ENCODE peak calls at places on chromosomes 12 and 14, in five cellular contexts. One of them, this sample, is unnamed.

GRCh38 chr12:63276537-63277365 is 125.8 kb upstream of the AVPR1A start:
- DNase-seq in H9: peak
- DNase-seq in IMR-90: peak
- DNase-seq in neuronal stem cell: peak
- DNase-seq in H1: peak
- DNase-seq in this sample: peak

GRCh38 chr14:74474376-74474775 is 18.7 kb downstream of the NPC2 start:
- DNase-seq in neuronal stem cell: no peak
- DNase-seq in IMR-90: no peak
- DNase-seq in H9: no peak
- DNase-seq in H1: no peak
- DNase-seq in this sample: no peak

GRCh38 chr12:52903285-52903854 is 1.5 kb downstream of the KRT8 start:
- DNase-seq in neuronal stem cell: peak
- DNase-seq in IMR-90: peak
- DNase-seq in H9: peak
- DNase-seq in H1: peak
- DNase-seq in this sample: peak

GRCh38 chr12:30707628-30708342 is 12.1 kb upstream of the IPO8 start:
- DNase-seq in H1: no peak
- DNase-seq in H9: no peak
- DNase-seq in neuronal stem cell: no peak
- DNase-seq in IMR-90: no peak
- DNase-seq in this sample: no peak

GRCh38 chr12:124006582-124007170 is 33.7 kb downstream of the ZNF664 start:
- DNase-seq in IMR-90: no peak
- DNase-seq in H9: no peak
- DNase-seq in H1: no peak
- DNase-seq in neuronal stem cell: no peak
- DNase-seq in this sample: no peak

GRCh38 chr14:71344506-71344905 is 437.2 kb downstream of the PCNX1 start:
- DNase-seq in neuronal stem cell: no peak
- DNase-seq in H1: no peak
- DNase-seq in IMR-90: no peak
- DNase-seq in H9: no peak
- DNase-seq in this sample: no peak

GRCh38 chr14:39974036-39974435 is 541.8 kb upstream of the FBXO33 start:
- DNase-seq in neuronal stem cell: no peak
- DNase-seq in H1: no peak
- DNase-seq in H9: no peak
- DNase-seq in IMR-90: no peak
- DNase-seq in this sample: no peak

GRCh38 chr12:50033317-50033679 is 8.0 kb upstream of the RACGAP1 start:
- DNase-seq in IMR-90: no peak
- DNase-seq in neuronal stem cell: no peak
- DNase-seq in H9: no peak
- DNase-seq in H1: no peak
- DNase-seq in this sample: no peak

GRCh38 chr12:118052324-118053070 is 8.5 kb downstream of the WSB2 start:
- DNase-seq in H1: no peak
- DNase-seq in IMR-90: peak
- DNase-seq in neuronal stem cell: no peak
- DNase-seq in H9: peak
- DNase-seq in this sample: peak

GRCh38 chr12:32437095-32437515 is 37.7 kb downstream of the FGD4 start:
- DNase-seq in H9: no peak
- DNase-seq in neuronal stem cell: no peak
- DNase-seq in H1: no peak
- DNase-seq in IMR-90: peak
- DNase-seq in this sample: peak

GRCh38 chr12:116628989-116629388 is 69.8 kb downstream of the MAP1LC3B2 start:
- DNase-seq in neuronal stem cell: no peak
- DNase-seq in H9: no peak
- DNase-seq in H1: no peak
- DNase-seq in IMR-90: no peak
- DNase-seq in this sample: no peak

GRCh38 chr12:55721601-55722213 is 1.5 kb downstream of the RDH5 start:
- DNase-seq in H9: no peak
- DNase-seq in H1: no peak
- DNase-seq in IMR-90: no peak
- DNase-seq in neuronal stem cell: no peak
- DNase-seq in this sample: peak

GRCh38 chr12:1844223-1844622 is 23.9 kb downstream of the LRTM2 start:
- DNase-seq in IMR-90: no peak
- DNase-seq in neuronal stem cell: no peak
- DNase-seq in H1: peak
- DNase-seq in H9: peak
- DNase-seq in this sample: no peak

GRCh38 chr12:3091030-3091304 is 13.8 kb downstream of the TSPAN9 start:
- DNase-seq in H9: no peak
- DNase-seq in neuronal stem cell: no peak
- DNase-seq in IMR-90: no peak
- DNase-seq in H1: no peak
- DNase-seq in this sample: no peak

GRCh38 chr12:13817131-13817530 is 164.3 kb downstream of the GRIN2B start:
- DNase-seq in H9: no peak
- DNase-seq in IMR-90: no peak
- DNase-seq in neuronal stem cell: no peak
- DNase-seq in H1: no peak
- DNase-seq in this sample: peak

GRCh38 chr14:88974991-88975835 is 150.8 kb downstream of the TTC8 start:
- DNase-seq in H9: no peak
- DNase-seq in H1: no peak
- DNase-seq in IMR-90: no peak
- DNase-seq in neuronal stem cell: no peak
- DNase-seq in this sample: no peak

GRCh38 chr14:75258079-75258802 is 20.4 kb upstream of the FOS start:
- DNase-seq in H1: no peak
- DNase-seq in neuronal stem cell: no peak
- DNase-seq in IMR-90: peak
- DNase-seq in H9: no peak
- DNase-seq in this sample: peak

GRCh38 chr12:113385282-113385882 is 18.3 kb downstream of the SDS start:
- DNase-seq in neuronal stem cell: no peak
- DNase-seq in IMR-90: no peak
- DNase-seq in H1: no peak
- DNase-seq in H9: no peak
- DNase-seq in this sample: no peak

GRCh38 chr14:100384819-100385813 is 62.0 kb downstream of the SLC25A47 start:
- DNase-seq in H1: no peak
- DNase-seq in neuronal stem cell: no peak
- DNase-seq in IMR-90: peak
- DNase-seq in H9: no peak
- DNase-seq in this sample: peak

GRCh38 chr12:105951732-105952131 is 187.0 kb downstream of the NUAK1 start:
- DNase-seq in neuronal stem cell: no peak
- DNase-seq in H9: no peak
- DNase-seq in IMR-90: no peak
- DNase-seq in H1: no peak
- DNase-seq in this sample: no peak

GRCh38 chr12:52347546-52348510 is 19.5 kb downstream of the KRT85 start:
- DNase-seq in H1: no peak
- DNase-seq in IMR-90: no peak
- DNase-seq in neuronal stem cell: no peak
- DNase-seq in H9: no peak
- DNase-seq in this sample: no peak

GRCh38 chr12:29346764-29347421 is 34.1 kb downstream of the ERGIC2 start:
- DNase-seq in neuronal stem cell: no peak
- DNase-seq in H1: no peak
- DNase-seq in H9: no peak
- DNase-seq in IMR-90: peak
- DNase-seq in this sample: no peak

GRCh38 chr14:22332671-22333407 is 256.2 kb downstream of the DAD1 start:
- DNase-seq in IMR-90: no peak
- DNase-seq in H1: no peak
- DNase-seq in neuronal stem cell: no peak
- DNase-seq in H9: no peak
- DNase-seq in this sample: no peak
- H3K18ac ChIP-seq in IMR-90: no peak
- H3K18ac ChIP-seq in H1: no peak
- H3K18ac ChIP-seq in neuronal stem cell: no peak
- H3K18ac ChIP-seq in H9: no peak
- H3K18ac ChIP-seq in this sample: no peak

DNA sequence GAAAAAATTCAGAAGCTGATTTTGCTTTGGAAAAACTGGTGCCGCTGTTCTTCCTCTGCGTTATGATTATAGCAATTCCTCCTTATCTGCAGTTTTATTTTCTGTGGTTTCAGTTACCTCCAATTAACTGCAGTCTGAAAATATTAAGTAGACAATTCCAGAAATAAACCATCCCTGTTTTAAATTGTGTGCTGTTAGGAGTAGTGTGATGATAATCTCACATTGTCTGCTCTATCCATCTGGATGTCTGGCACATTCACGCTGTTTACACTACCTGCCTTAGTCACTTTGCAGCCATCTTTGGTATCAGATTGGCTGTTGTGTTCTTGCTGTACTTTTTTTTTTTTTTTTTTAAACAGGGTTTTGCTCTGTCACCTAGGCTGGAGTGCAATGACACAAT is 141.0 kb downstream of the GRIP1 start:
- DNase-seq in IMR-90: no peak
- DNase-seq in neuronal stem cell: no peak
- DNase-seq in H1: no peak
- DNase-seq in H9: no peak
- DNase-seq in this sample: no peak
- H3K4me2 ChIP-seq in IMR-90: no peak
- H3K4me2 ChIP-seq in neuronal stem cell: no peak
- H3K4me2 ChIP-seq in H1: no peak
- H3K4me2 ChIP-seq in H9: no peak
- H3K4me2 ChIP-seq in this sample: no peak

GRCh38 chr12:89451876-89452275 is 72.7 kb downstream of the GALNT4 start:
- DNase-seq in IMR-90: peak
- DNase-seq in H9: peak
- DNase-seq in H1: peak
- DNase-seq in neuronal stem cell: no peak
- DNase-seq in this sample: no peak

GRCh38 chr12:89456565-89456964 is 68.0 kb downstream of the GALNT4 start:
- DNase-seq in IMR-90: no peak
- DNase-seq in H1: no peak
- DNase-seq in H9: no peak
- DNase-seq in neuronal stem cell: no peak
- DNase-seq in this sample: no peak

GRCh38 chr12:89453579-89453978 is 71.0 kb downstream of the GALNT4 start:
- DNase-seq in neuronal stem cell: no peak
- DNase-seq in H9: no peak
- DNase-seq in IMR-90: peak
- DNase-seq in H1: no peak
- DNase-seq in this sample: no peak

GRCh38 chr12:89453121-89453520 is 71.5 kb downstream of the GALNT4 start:
- DNase-seq in IMR-90: no peak
- DNase-seq in H1: no peak
- DNase-seq in neuronal stem cell: no peak
- DNase-seq in H9: no peak
- DNase-seq in this sample: no peak

GRCh38 chr12:89454080-89454848 is 70.3 kb downstream of the GALNT4 start:
- DNase-seq in H1: no peak
- DNase-seq in neuronal stem cell: no peak
- DNase-seq in H9: peak
- DNase-seq in IMR-90: no peak
- DNase-seq in this sample: no peak
- H3K18ac ChIP-seq in H1: peak
- H3K18ac ChIP-seq in neuronal stem cell: no peak
- H3K18ac ChIP-seq in H9: no peak
- H3K18ac ChIP-seq in IMR-90: peak
- H3K18ac ChIP-seq in this sample: no peak

GRCh38 chr12:75684678-75685620 is 173.5 kb upstream of the KRR1 start:
- DNase-seq in H1: no peak
- DNase-seq in IMR-90: peak
- DNase-seq in H9: no peak
- DNase-seq in neuronal stem cell: no peak
- DNase-seq in this sample: no peak

GRCh38 chr12:75685826-75686225 is 174.4 kb upstream of the KRR1 start:
- DNase-seq in H9: no peak
- DNase-seq in neuronal stem cell: no peak
- DNase-seq in H1: no peak
- DNase-seq in IMR-90: no peak
- DNase-seq in this sample: no peak

DNA sequence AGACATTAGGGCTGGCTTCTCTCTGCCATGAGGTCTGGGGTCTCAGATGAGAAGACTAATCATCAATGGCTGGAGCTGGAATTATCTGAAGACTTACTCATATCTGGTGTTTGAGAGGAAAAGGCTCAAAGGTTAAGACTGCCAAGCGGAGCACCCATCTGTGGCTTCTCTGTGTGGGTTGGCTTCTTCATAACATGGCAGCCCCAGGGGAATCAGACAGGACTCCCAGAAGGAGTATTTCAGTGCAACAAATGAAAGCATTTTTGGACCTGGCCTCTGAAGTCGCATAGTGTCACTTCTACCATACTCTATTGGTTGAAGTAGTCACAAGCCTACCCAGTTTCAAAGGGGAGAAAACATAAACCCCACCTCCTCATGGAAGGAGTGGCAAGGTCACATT is 171.8 kb upstream of the KRR1 start:
- DNase-seq in neuronal stem cell: no peak
- DNase-seq in H9: no peak
- DNase-seq in IMR-90: no peak
- DNase-seq in H1: no peak
- DNase-seq in this sample: no peak
- H3K4me2 ChIP-seq in neuronal stem cell: no peak
- H3K4me2 ChIP-seq in H9: no peak
- H3K4me2 ChIP-seq in IMR-90: no peak
- H3K4me2 ChIP-seq in H1: no peak
- H3K4me2 ChIP-seq in this sample: no peak

GRCh38 chr14:90487462-90487861 is 90.6 kb downstream of the CALM1 start:
- DNase-seq in IMR-90: no peak
- DNase-seq in neuronal stem cell: no peak
- DNase-seq in H1: no peak
- DNase-seq in H9: no peak
- DNase-seq in this sample: no peak

GRCh38 chr14:90488256-90488655 is 91.4 kb downstream of the CALM1 start:
- DNase-seq in neuronal stem cell: no peak
- DNase-seq in H9: no peak
- DNase-seq in IMR-90: no peak
- DNase-seq in H1: peak
- DNase-seq in this sample: no peak

GRCh38 chr14:90489916-90490726 is 93.3 kb downstream of the CALM1 start:
- DNase-seq in neuronal stem cell: no peak
- DNase-seq in H9: no peak
- DNase-seq in H1: peak
- DNase-seq in IMR-90: peak
- DNase-seq in this sample: no peak

GRCh38 chr14:90490727-90491050 is 93.9 kb downstream of the CALM1 start:
- DNase-seq in H9: no peak
- DNase-seq in H1: no peak
- DNase-seq in neuronal stem cell: no peak
- DNase-seq in IMR-90: no peak
- DNase-seq in this sample: no peak

DNA sequence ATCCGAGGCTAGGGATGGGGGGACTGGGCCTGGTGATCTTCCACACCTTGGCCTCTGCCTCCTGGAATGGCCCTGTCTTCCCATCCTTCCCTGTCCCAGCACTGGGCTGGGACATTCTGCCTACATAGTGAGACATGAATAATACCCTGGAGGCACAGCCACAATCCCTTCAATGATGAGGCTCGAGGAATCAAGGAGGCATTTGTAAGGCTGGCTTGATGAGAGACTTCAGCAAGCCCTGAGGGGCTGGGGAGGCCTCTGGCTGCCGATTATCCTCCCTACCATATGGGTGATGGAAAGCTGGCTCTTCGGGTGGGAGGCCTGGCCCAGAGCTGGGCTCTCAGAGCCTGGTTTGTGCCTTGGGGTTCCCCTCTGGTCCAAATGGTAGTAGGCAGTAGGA is 92.5 kb downstream of the CALM1 start:
- DNase-seq in H1: peak
- DNase-seq in neuronal stem cell: no peak
- DNase-seq in IMR-90: no peak
- DNase-seq in H9: no peak
- DNase-seq in this sample: no peak
- H3K18ac ChIP-seq in H1: no peak
- H3K18ac ChIP-seq in neuronal stem cell: no peak
- H3K18ac ChIP-seq in IMR-90: no peak
- H3K18ac ChIP-seq in H9: no peak
- H3K18ac ChIP-seq in this sample: no peak